ENCODE peak calls at places on chromosomes 13 and 19, in nine cellular contexts. One of them, this sample, is unnamed.

GRCh38 chr19:8702350-8702749 is 3.8 kb upstream of the ACTL9 start:
- DNase-seq in HEK293T: no peak
- DNase-seq in stimulated activated CD4-positive, alpha-beta T cell treated with anti-CD3 and anti-CD28 coated beads, Interleukin-1b, Interleukin-23, amount 100 ng/mL, for 1 hour: no peak
- DNase-seq in mesothelial cell of epicardium: no peak
- DNase-seq in neural crest cell: no peak
- DNase-seq in WTC11: no peak
- DNase-seq in heart right ventricle: no peak
- DNase-seq in amygdala: no peak
- DNase-seq in CD4-positive, CD25-positive, alpha-beta regulatory T cell: no peak
- DNase-seq in this sample: no peak

GRCh38 chr13:112113851-112114250 is 46.9 kb downstream of the SOX1 start:
- DNase-seq in mesothelial cell of epicardium: no peak
- DNase-seq in neural crest cell: no peak
- DNase-seq in amygdala: no peak
- DNase-seq in heart right ventricle: no peak
- DNase-seq in HEK293T: no peak
- DNase-seq in CD4-positive, CD25-positive, alpha-beta regulatory T cell: no peak
- DNase-seq in stimulated activated CD4-positive, alpha-beta T cell treated with anti-CD3 and anti-CD28 coated beads, Interleukin-1b, Interleukin-23, amount 100 ng/mL, for 1 hour: no peak
- DNase-seq in WTC11: no peak
- DNase-seq in this sample: no peak

GRCh38 chr19:7887408-7888144 is 734 bp upstream of the LRRC8E start:
- DNase-seq in neural crest cell: no peak
- DNase-seq in HEK293T: no peak
- DNase-seq in WTC11: no peak
- DNase-seq in amygdala: no peak
- DNase-seq in mesothelial cell of epicardium: no peak
- DNase-seq in stimulated activated CD4-positive, alpha-beta T cell treated with anti-CD3 and anti-CD28 coated beads, Interleukin-1b, Interleukin-23, amount 100 ng/mL, for 1 hour: no peak
- DNase-seq in heart right ventricle: no peak
- DNase-seq in CD4-positive, CD25-positive, alpha-beta regulatory T cell: no peak
- DNase-seq in this sample: no peak

GRCh38 chr19:18995804-18996241 is 37.5 kb downstream of the SUGP2 start:
- DNase-seq in CD4-positive, CD25-positive, alpha-beta regulatory T cell: no peak
- DNase-seq in neural crest cell: peak
- DNase-seq in heart right ventricle: peak
- DNase-seq in amygdala: peak
- DNase-seq in stimulated activated CD4-positive, alpha-beta T cell treated with anti-CD3 and anti-CD28 coated beads, Interleukin-1b, Interleukin-23, amount 100 ng/mL, for 1 hour: no peak
- DNase-seq in HEK293T: peak
- DNase-seq in WTC11: peak
- DNase-seq in mesothelial cell of epicardium: peak
- DNase-seq in this sample: no peak

GRCh38 chr19:13031917-13032623 is 36.8 kb downstream of the NFIX start:
- DNase-seq in neural crest cell: no peak
- DNase-seq in WTC11: no peak
- DNase-seq in HEK293T: no peak
- DNase-seq in mesothelial cell of epicardium: no peak
- DNase-seq in stimulated activated CD4-positive, alpha-beta T cell treated with anti-CD3 and anti-CD28 coated beads, Interleukin-1b, Interleukin-23, amount 100 ng/mL, for 1 hour: no peak
- DNase-seq in heart right ventricle: no peak
- DNase-seq in CD4-positive, CD25-positive, alpha-beta regulatory T cell: no peak
- DNase-seq in amygdala: peak
- DNase-seq in this sample: no peak

GRCh38 chr19:7482584-7483439 is 6.0 kb downstream of the PEX11G start:
- DNase-seq in HEK293T: no peak
- DNase-seq in WTC11: peak
- DNase-seq in CD4-positive, CD25-positive, alpha-beta regulatory T cell: no peak
- DNase-seq in heart right ventricle: no peak
- DNase-seq in neural crest cell: no peak
- DNase-seq in mesothelial cell of epicardium: peak
- DNase-seq in amygdala: no peak
- DNase-seq in stimulated activated CD4-positive, alpha-beta T cell treated with anti-CD3 and anti-CD28 coated beads, Interleukin-1b, Interleukin-23, amount 100 ng/mL, for 1 hour: no peak
- DNase-seq in this sample: no peak

GRCh38 chr19:54009440-54009839 is 18.0 kb downstream of the CACNG6 start:
- DNase-seq in stimulated activated CD4-positive, alpha-beta T cell treated with anti-CD3 and anti-CD28 coated beads, Interleukin-1b, Interleukin-23, amount 100 ng/mL, for 1 hour: no peak
- DNase-seq in neural crest cell: no peak
- DNase-seq in amygdala: no peak
- DNase-seq in heart right ventricle: no peak
- DNase-seq in mesothelial cell of epicardium: no peak
- DNase-seq in CD4-positive, CD25-positive, alpha-beta regulatory T cell: no peak
- DNase-seq in HEK293T: no peak
- DNase-seq in WTC11: no peak
- DNase-seq in this sample: no peak

GRCh38 chr13:57629391-57629804 is 2.1 kb upstream of the PCDH17 start:
- DNase-seq in CD4-positive, CD25-positive, alpha-beta regulatory T cell: no peak
- DNase-seq in mesothelial cell of epicardium: peak
- DNase-seq in WTC11: no peak
- DNase-seq in HEK293T: peak
- DNase-seq in amygdala: peak
- DNase-seq in stimulated activated CD4-positive, alpha-beta T cell treated with anti-CD3 and anti-CD28 coated beads, Interleukin-1b, Interleukin-23, amount 100 ng/mL, for 1 hour: no peak
- DNase-seq in heart right ventricle: peak
- DNase-seq in neural crest cell: peak
- DNase-seq in this sample: no peak

GRCh38 chr19:35911173-35911572 is 3.1 kb upstream of the TYROBP start:
- DNase-seq in mesothelial cell of epicardium: no peak
- DNase-seq in amygdala: no peak
- DNase-seq in stimulated activated CD4-positive, alpha-beta T cell treated with anti-CD3 and anti-CD28 coated beads, Interleukin-1b, Interleukin-23, amount 100 ng/mL, for 1 hour: no peak
- DNase-seq in neural crest cell: no peak
- DNase-seq in heart right ventricle: no peak
- DNase-seq in HEK293T: no peak
- DNase-seq in WTC11: peak
- DNase-seq in CD4-positive, CD25-positive, alpha-beta regulatory T cell: no peak
- DNase-seq in this sample: no peak

GRCh38 chr19:33771308-33772101 is 25.2 kb upstream of the KCTD15 start:
- DNase-seq in HEK293T: peak
- DNase-seq in neural crest cell: peak
- DNase-seq in CD4-positive, CD25-positive, alpha-beta regulatory T cell: peak
- DNase-seq in stimulated activated CD4-positive, alpha-beta T cell treated with anti-CD3 and anti-CD28 coated beads, Interleukin-1b, Interleukin-23, amount 100 ng/mL, for 1 hour: peak
- DNase-seq in mesothelial cell of epicardium: peak
- DNase-seq in amygdala: peak
- DNase-seq in heart right ventricle: peak
- DNase-seq in WTC11: peak
- DNase-seq in this sample: no peak

GRCh38 chr13:98957731-98958442 is 20.0 kb downstream of the DOCK9 start:
- DNase-seq in neural crest cell: no peak
- DNase-seq in stimulated activated CD4-positive, alpha-beta T cell treated with anti-CD3 and anti-CD28 coated beads, Interleukin-1b, Interleukin-23, amount 100 ng/mL, for 1 hour: no peak
- DNase-seq in amygdala: no peak
- DNase-seq in HEK293T: no peak
- DNase-seq in CD4-positive, CD25-positive, alpha-beta regulatory T cell: no peak
- DNase-seq in mesothelial cell of epicardium: no peak
- DNase-seq in WTC11: no peak
- DNase-seq in heart right ventricle: no peak
- DNase-seq in this sample: no peak

GRCh38 chr13:67614577-67614976 is 384.4 kb upstream of the PCDH9 start:
- DNase-seq in WTC11: no peak
- DNase-seq in heart right ventricle: no peak
- DNase-seq in amygdala: no peak
- DNase-seq in neural crest cell: no peak
- DNase-seq in mesothelial cell of epicardium: no peak
- DNase-seq in stimulated activated CD4-positive, alpha-beta T cell treated with anti-CD3 and anti-CD28 coated beads, Interleukin-1b, Interleukin-23, amount 100 ng/mL, for 1 hour: no peak
- DNase-seq in CD4-positive, CD25-positive, alpha-beta regulatory T cell: no peak
- DNase-seq in HEK293T: no peak
- DNase-seq in this sample: no peak

GRCh38 chr19:36547001-36547732 is 19.1 kb upstream of the ZNF260 start:
- DNase-seq in CD4-positive, CD25-positive, alpha-beta regulatory T cell: no peak
- DNase-seq in stimulated activated CD4-positive, alpha-beta T cell treated with anti-CD3 and anti-CD28 coated beads, Interleukin-1b, Interleukin-23, amount 100 ng/mL, for 1 hour: no peak
- DNase-seq in neural crest cell: no peak
- DNase-seq in mesothelial cell of epicardium: no peak
- DNase-seq in heart right ventricle: no peak
- DNase-seq in WTC11: no peak
- DNase-seq in amygdala: no peak
- DNase-seq in HEK293T: no peak
- DNase-seq in this sample: no peak

GRCh38 chr13:25570185-25570584 is 198.4 kb downstream of the ATP8A2 start:
- DNase-seq in WTC11: no peak
- DNase-seq in HEK293T: no peak
- DNase-seq in CD4-positive, CD25-positive, alpha-beta regulatory T cell: no peak
- DNase-seq in mesothelial cell of epicardium: no peak
- DNase-seq in heart right ventricle: no peak
- DNase-seq in stimulated activated CD4-positive, alpha-beta T cell treated with anti-CD3 and anti-CD28 coated beads, Interleukin-1b, Interleukin-23, amount 100 ng/mL, for 1 hour: no peak
- DNase-seq in neural crest cell: no peak
- DNase-seq in amygdala: no peak
- DNase-seq in this sample: no peak

GRCh38 chr13:23467048-23467931 is 33.8 kb upstream of the SACS start:
- DNase-seq in WTC11: no peak
- DNase-seq in HEK293T: no peak
- DNase-seq in CD4-positive, CD25-positive, alpha-beta regulatory T cell: no peak
- DNase-seq in stimulated activated CD4-positive, alpha-beta T cell treated with anti-CD3 and anti-CD28 coated beads, Interleukin-1b, Interleukin-23, amount 100 ng/mL, for 1 hour: no peak
- DNase-seq in neural crest cell: peak
- DNase-seq in amygdala: no peak
- DNase-seq in mesothelial cell of epicardium: no peak
- DNase-seq in heart right ventricle: no peak
- DNase-seq in this sample: no peak

GRCh38 chr19:55447421-55448174 is 4.5 kb upstream of the SHISA7 start:
- DNase-seq in WTC11: no peak
- DNase-seq in CD4-positive, CD25-positive, alpha-beta regulatory T cell: no peak
- DNase-seq in heart right ventricle: no peak
- DNase-seq in amygdala: peak
- DNase-seq in mesothelial cell of epicardium: no peak
- DNase-seq in neural crest cell: no peak
- DNase-seq in stimulated activated CD4-positive, alpha-beta T cell treated with anti-CD3 and anti-CD28 coated beads, Interleukin-1b, Interleukin-23, amount 100 ng/mL, for 1 hour: no peak
- DNase-seq in HEK293T: no peak
- DNase-seq in this sample: no peak

GRCh38 chr13:37443538-37443937 is 155.0 kb downstream of the POSTN start:
- DNase-seq in amygdala: no peak
- DNase-seq in stimulated activated CD4-positive, alpha-beta T cell treated with anti-CD3 and anti-CD28 coated beads, Interleukin-1b, Interleukin-23, amount 100 ng/mL, for 1 hour: no peak
- DNase-seq in mesothelial cell of epicardium: no peak
- DNase-seq in heart right ventricle: no peak
- DNase-seq in CD4-positive, CD25-positive, alpha-beta regulatory T cell: no peak
- DNase-seq in neural crest cell: no peak
- DNase-seq in WTC11: no peak
- DNase-seq in HEK293T: no peak
- DNase-seq in this sample: no peak

GRCh38 chr13:110593430-110594130 is 21.8 kb upstream of the NAXD start:
- DNase-seq in CD4-positive, CD25-positive, alpha-beta regulatory T cell: no peak
- DNase-seq in stimulated activated CD4-positive, alpha-beta T cell treated with anti-CD3 and anti-CD28 coated beads, Interleukin-1b, Interleukin-23, amount 100 ng/mL, for 1 hour: no peak
- DNase-seq in WTC11: no peak
- DNase-seq in amygdala: no peak
- DNase-seq in HEK293T: peak
- DNase-seq in neural crest cell: no peak
- DNase-seq in mesothelial cell of epicardium: no peak
- DNase-seq in heart right ventricle: no peak
- DNase-seq in this sample: no peak

GRCh38 chr13:33188093-33188882 is 97.3 kb downstream of the STARD13 start:
- DNase-seq in mesothelial cell of epicardium: no peak
- DNase-seq in heart right ventricle: no peak
- DNase-seq in amygdala: no peak
- DNase-seq in neural crest cell: no peak
- DNase-seq in stimulated activated CD4-positive, alpha-beta T cell treated with anti-CD3 and anti-CD28 coated beads, Interleukin-1b, Interleukin-23, amount 100 ng/mL, for 1 hour: no peak
- DNase-seq in HEK293T: no peak
- DNase-seq in WTC11: no peak
- DNase-seq in CD4-positive, CD25-positive, alpha-beta regulatory T cell: no peak
- DNase-seq in this sample: no peak

GRCh38 chr19:6412111-6412999 is 12.3 kb downstream of the KHSRP start:
- DNase-seq in CD4-positive, CD25-positive, alpha-beta regulatory T cell: peak
- DNase-seq in WTC11: peak
- DNase-seq in amygdala: no peak
- DNase-seq in neural crest cell: no peak
- DNase-seq in HEK293T: peak
- DNase-seq in stimulated activated CD4-positive, alpha-beta T cell treated with anti-CD3 and anti-CD28 coated beads, Interleukin-1b, Interleukin-23, amount 100 ng/mL, for 1 hour: no peak
- DNase-seq in heart right ventricle: no peak
- DNase-seq in mesothelial cell of epicardium: peak
- DNase-seq in this sample: no peak

GRCh38 chr19:41131186-41131585 is 17.0 kb downstream of the CYP2F1 start:
- DNase-seq in HEK293T: no peak
- DNase-seq in amygdala: no peak
- DNase-seq in WTC11: no peak
- DNase-seq in CD4-positive, CD25-positive, alpha-beta regulatory T cell: no peak
- DNase-seq in neural crest cell: no peak
- DNase-seq in heart right ventricle: no peak
- DNase-seq in mesothelial cell of epicardium: no peak
- DNase-seq in stimulated activated CD4-positive, alpha-beta T cell treated with anti-CD3 and anti-CD28 coated beads, Interleukin-1b, Interleukin-23, amount 100 ng/mL, for 1 hour: no peak
- DNase-seq in this sample: no peak

GRCh38 chr13:47976325-47976724 is 24.7 kb downstream of the SUCLA2 start:
- DNase-seq in WTC11: no peak
- DNase-seq in heart right ventricle: no peak
- DNase-seq in amygdala: no peak
- DNase-seq in HEK293T: no peak
- DNase-seq in neural crest cell: no peak
- DNase-seq in stimulated activated CD4-positive, alpha-beta T cell treated with anti-CD3 and anti-CD28 coated beads, Interleukin-1b, Interleukin-23, amount 100 ng/mL, for 1 hour: no peak
- DNase-seq in mesothelial cell of epicardium: no peak
- DNase-seq in CD4-positive, CD25-positive, alpha-beta regulatory T cell: no peak
- DNase-seq in this sample: no peak

GRCh38 chr13:78722700-78723099 is 63.7 kb upstream of the OBI1 start:
- DNase-seq in heart right ventricle: no peak
- DNase-seq in neural crest cell: no peak
- DNase-seq in WTC11: no peak
- DNase-seq in stimulated activated CD4-positive, alpha-beta T cell treated with anti-CD3 and anti-CD28 coated beads, Interleukin-1b, Interleukin-23, amount 100 ng/mL, for 1 hour: no peak
- DNase-seq in CD4-positive, CD25-positive, alpha-beta regulatory T cell: no peak
- DNase-seq in mesothelial cell of epicardium: no peak
- DNase-seq in amygdala: no peak
- DNase-seq in HEK293T: no peak
- DNase-seq in this sample: no peak

GRCh38 chr13:114113961-114114360 is 18.5 kb downstream of the RASA3 start:
- DNase-seq in mesothelial cell of epicardium: no peak
- DNase-seq in HEK293T: no peak
- DNase-seq in neural crest cell: no peak
- DNase-seq in heart right ventricle: no peak
- DNase-seq in stimulated activated CD4-positive, alpha-beta T cell treated with anti-CD3 and anti-CD28 coated beads, Interleukin-1b, Interleukin-23, amount 100 ng/mL, for 1 hour: no peak
- DNase-seq in CD4-positive, CD25-positive, alpha-beta regulatory T cell: no peak
- DNase-seq in WTC11: no peak
- DNase-seq in amygdala: no peak
- DNase-seq in this sample: no peak

GRCh38 chr19:47423203-47423882 is 4.0 kb upstream of the MEIS3 start:
- DNase-seq in stimulated activated CD4-positive, alpha-beta T cell treated with anti-CD3 and anti-CD28 coated beads, Interleukin-1b, Interleukin-23, amount 100 ng/mL, for 1 hour: no peak
- DNase-seq in amygdala: no peak
- DNase-seq in heart right ventricle: no peak
- DNase-seq in CD4-positive, CD25-positive, alpha-beta regulatory T cell: no peak
- DNase-seq in HEK293T: no peak
- DNase-seq in WTC11: no peak
- DNase-seq in neural crest cell: no peak
- DNase-seq in mesothelial cell of epicardium: no peak
- DNase-seq in this sample: no peak

GRCh38 chr13:110103479-110103878 is 203.5 kb downstream of the COL4A1 start:
- DNase-seq in amygdala: no peak
- DNase-seq in heart right ventricle: no peak
- DNase-seq in mesothelial cell of epicardium: no peak
- DNase-seq in CD4-positive, CD25-positive, alpha-beta regulatory T cell: no peak
- DNase-seq in WTC11: no peak
- DNase-seq in stimulated activated CD4-positive, alpha-beta T cell treated with anti-CD3 and anti-CD28 coated beads, Interleukin-1b, Interleukin-23, amount 100 ng/mL, for 1 hour: no peak
- DNase-seq in HEK293T: no peak
- DNase-seq in neural crest cell: no peak
- DNase-seq in this sample: no peak

GRCh38 chr19:44435441-44435840 is 12.8 kb downstream of the ZNF229 start:
- DNase-seq in heart right ventricle: no peak
- DNase-seq in neural crest cell: no peak
- DNase-seq in HEK293T: no peak
- DNase-seq in mesothelial cell of epicardium: no peak
- DNase-seq in stimulated activated CD4-positive, alpha-beta T cell treated with anti-CD3 and anti-CD28 coated beads, Interleukin-1b, Interleukin-23, amount 100 ng/mL, for 1 hour: no peak
- DNase-seq in amygdala: no peak
- DNase-seq in WTC11: no peak
- DNase-seq in CD4-positive, CD25-positive, alpha-beta regulatory T cell: no peak
- DNase-seq in this sample: no peak

GRCh38 chr13:100875392-100876043 is 200.9 kb upstream of the TMTC4 start:
- DNase-seq in WTC11: no peak
- DNase-seq in CD4-positive, CD25-positive, alpha-beta regulatory T cell: no peak
- DNase-seq in amygdala: no peak
- DNase-seq in neural crest cell: no peak
- DNase-seq in HEK293T: no peak
- DNase-seq in heart right ventricle: no peak
- DNase-seq in stimulated activated CD4-positive, alpha-beta T cell treated with anti-CD3 and anti-CD28 coated beads, Interleukin-1b, Interleukin-23, amount 100 ng/mL, for 1 hour: no peak
- DNase-seq in mesothelial cell of epicardium: no peak
- DNase-seq in this sample: no peak

GRCh38 chr13:50712882-50713281 is 130.6 kb downstream of the DLEU7 start:
- DNase-seq in amygdala: no peak
- DNase-seq in heart right ventricle: no peak
- DNase-seq in CD4-positive, CD25-positive, alpha-beta regulatory T cell: no peak
- DNase-seq in HEK293T: no peak
- DNase-seq in neural crest cell: no peak
- DNase-seq in mesothelial cell of epicardium: no peak
- DNase-seq in WTC11: no peak
- DNase-seq in stimulated activated CD4-positive, alpha-beta T cell treated with anti-CD3 and anti-CD28 coated beads, Interleukin-1b, Interleukin-23, amount 100 ng/mL, for 1 hour: no peak
- DNase-seq in this sample: no peak

GRCh38 chr19:40576181-40576584 is 490 bp upstream of the SHKBP1 start:
- DNase-seq in WTC11: no peak
- DNase-seq in heart right ventricle: no peak
- DNase-seq in neural crest cell: no peak
- DNase-seq in stimulated activated CD4-positive, alpha-beta T cell treated with anti-CD3 and anti-CD28 coated beads, Interleukin-1b, Interleukin-23, amount 100 ng/mL, for 1 hour: no peak
- DNase-seq in mesothelial cell of epicardium: no peak
- DNase-seq in HEK293T: peak
- DNase-seq in CD4-positive, CD25-positive, alpha-beta regulatory T cell: peak
- DNase-seq in amygdala: no peak
- DNase-seq in this sample: no peak

GRCh38 chr19:6109947-6110346 is 353 bp downstream of the RFX2 start:
- DNase-seq in CD4-positive, CD25-positive, alpha-beta regulatory T cell: no peak
- DNase-seq in mesothelial cell of epicardium: no peak
- DNase-seq in neural crest cell: no peak
- DNase-seq in HEK293T: no peak
- DNase-seq in WTC11: no peak
- DNase-seq in heart right ventricle: no peak
- DNase-seq in amygdala: no peak
- DNase-seq in stimulated activated CD4-positive, alpha-beta T cell treated with anti-CD3 and anti-CD28 coated beads, Interleukin-1b, Interleukin-23, amount 100 ng/mL, for 1 hour: no peak
- DNase-seq in this sample: no peak

This sample was measured in esophagus squamous epithelium.